ENCODE peak calls at places on chromosomes 4 and X, in ten cellular contexts. M, S, Q, K, P, I, L, D, A and V are unnamed samples.

GRCh38 chr4:173446416-173446815 is 47.5 kb upstream of the SCRG1 start:
- DNase-seq in M (no peak), S (no peak), Q (no peak), K (no peak), P (no peak), I (no peak), L (no peak), D (no peak), A (no peak), V (no peak)

GRCh38 chr4:24024597-24024996 is 134.8 kb upstream of the PPARGC1A start:
- DNase-seq in M (no peak), S (no peak), Q (no peak), K (no peak), P (no peak), I (no peak), L (no peak), D (no peak), A (no peak), V (no peak)

GRCh38 chr4:118282692-118283091 is 70.1 kb downstream of the PRSS12 start:
- DNase-seq in M (no peak), S (no peak), Q (no peak), K (no peak), P (no peak), I (no peak), L (peak), D (no peak), A (no peak), V (no peak)

GRCh38 chr4:183118585-183118984 is 19.5 kb downstream of the WWC2 start:
- DNase-seq in M (no peak), S (no peak), Q (no peak), K (no peak), P (no peak), I (no peak), L (no peak), D (no peak), A (no peak), V (no peak)

GRCh38 chr4:108651068-108651794 is 832 bp downstream of the OSTC start:
- DNase-seq in M (peak), S (no peak), Q (peak), K (peak), P (no peak), I (no peak), L (peak), D (no peak), A (no peak), V (no peak)

GRCh38 chr4:169846396-169846795 is 88.7 kb upstream of the HPF1 start:
- DNase-seq in M (no peak), S (no peak), Q (no peak), K (no peak), P (no peak), I (no peak), L (no peak), D (no peak), A (no peak), V (no peak)

GRCh38 chr4:26105815-26106699 is 192.0 kb downstream of the SMIM20 start:
- DNase-seq in M (no peak), S (no peak), Q (no peak), K (no peak), P (no peak), I (no peak), L (no peak), D (no peak), A (no peak), V (peak)

GRCh38 chr4:6027392-6027791 is 9.2 kb upstream of the C4orf50 start:
- DNase-seq in M (no peak), S (no peak), Q (no peak), K (no peak), P (no peak), I (no peak), L (no peak), D (no peak), A (no peak), V (no peak)

GRCh38 chrX:106932960-106933537 is 12.8 kb downstream of the CLDN2 start:
- DNase-seq in M (no peak), S (no peak), Q (no peak), K (no peak), P (peak), I (no peak), L (no peak), D (no peak), A (no peak), V (no peak)

GRCh38 chr4:56742080-56742871 is 61.2 kb upstream of the HOPX start:
- DNase-seq in M (no peak), S (no peak), Q (no peak), K (no peak), P (no peak), I (no peak), L (no peak), D (no peak), A (no peak), V (no peak)

GRCh38 chr4:111398906-111399330 is 746.3 kb upstream of the FAM241A start:
- DNase-seq in M (no peak), S (no peak), Q (no peak), K (no peak), P (no peak), I (no peak), L (no peak), D (no peak), A (no peak), V (no peak)

GRCh38 chr4:112060212-112060611 is 85.0 kb upstream of the FAM241A start:
- DNase-seq in M (peak), S (no peak), Q (peak), K (no peak), P (no peak), I (no peak), L (peak), D (no peak), A (no peak), V (no peak)

GRCh38 chr4:97498875-97499274 is 644.4 kb downstream of the STPG2 start:
- DNase-seq in M (peak), S (no peak), Q (no peak), K (no peak), P (no peak), I (no peak), L (no peak), D (no peak), A (no peak), V (no peak)
- H3K27ac ChIP-seq in M (peak), S (no peak), Q (peak), K (no peak), P (no peak), I (no peak), L (no peak), D (no peak), A (no peak), V (no peak)

GRCh38 chrX:40083120-40083978 is 14.4 kb downstream of the BCOR start:
- DNase-seq in M (no peak), S (no peak), Q (no peak), K (peak), P (peak), I (no peak), L (no peak), D (no peak), A (no peak), V (no peak)
- TF ChIP-seq EP300 in M (no peak), S (no peak), Q (no peak), K (no peak), P (no peak), I (no peak), L (no peak), D (no peak), A (no peak), V (no peak)

GRCh38 chrX:133574716-133575115 is 159.4 kb upstream of the GPC4 start:
- DNase-seq in M (no peak), S (no peak), Q (no peak), K (no peak), P (no peak), I (no peak), L (no peak), D (no peak), A (no peak), V (no peak)
- H3K27ac ChIP-seq in M (no peak), S (no peak), Q (no peak), K (no peak), P (no peak), I (no peak), L (no peak), D (no peak), A (no peak), V (no peak)

GRCh38 chr4:11134705-11135104 is 294.0 kb downstream of the HS3ST1 start:
- DNase-seq in M (no peak), S (no peak), Q (no peak), K (no peak), P (no peak), I (no peak), L (no peak), D (no peak), A (no peak), V (no peak)

GRCh38 chr4:11133868-11134267 is 294.8 kb downstream of the HS3ST1 start:
- DNase-seq in M (no peak), S (no peak), Q (no peak), K (no peak), P (no peak), I (no peak), L (no peak), D (no peak), A (no peak), V (no peak)

GRCh38 chr4:11132478-11132877 is 296.2 kb downstream of the HS3ST1 start:
- DNase-seq in M (no peak), S (no peak), Q (no peak), K (no peak), P (no peak), I (no peak), L (no peak), D (no peak), A (no peak), V (no peak)

DNA sequence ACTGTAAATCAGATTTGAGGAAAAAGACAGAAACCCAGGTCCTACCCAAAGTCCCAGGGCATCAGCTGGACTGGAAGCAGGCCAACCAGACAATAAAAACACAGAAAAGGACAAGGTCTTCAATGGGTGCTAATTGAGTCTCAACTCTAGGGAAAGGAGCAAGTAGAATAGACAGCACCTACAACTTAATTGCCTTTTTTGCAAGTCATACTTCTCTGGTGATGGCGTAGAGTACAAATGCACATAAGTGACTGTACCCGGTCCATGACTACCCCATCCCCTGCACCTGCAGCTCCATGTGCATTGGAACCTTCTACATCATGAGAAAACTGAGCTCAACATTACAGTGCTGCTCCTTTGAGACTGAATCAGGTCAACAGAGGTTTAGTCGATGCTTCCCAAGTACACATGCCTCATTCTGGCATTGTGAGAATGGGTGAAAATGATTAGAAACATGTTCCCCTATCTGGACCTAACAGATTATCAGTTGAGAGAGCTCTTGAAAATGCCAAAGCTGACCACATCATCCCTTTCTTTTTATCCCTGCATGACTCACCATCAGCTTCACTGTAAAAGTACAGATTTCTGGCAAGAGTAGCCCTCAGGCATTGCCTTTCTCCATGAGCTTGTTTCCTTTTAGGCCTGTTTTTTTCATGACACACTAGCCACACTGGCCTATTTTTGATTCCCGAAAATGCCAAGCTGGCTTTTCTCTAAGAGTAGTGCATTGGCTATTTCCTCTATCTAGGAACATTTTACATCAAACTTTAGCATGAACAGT is 298.3 kb downstream of the HS3ST1 start:
- DNase-seq in M (no peak), S (no peak), Q (no peak), K (no peak), P (no peak), I (no peak), L (no peak), D (no peak), A (no peak), V (no peak)
- TF ChIP-seq EP300 in M (no peak), S (no peak), Q (no peak), K (no peak), P (no peak), I (no peak), L (no peak), D (no peak), A (no peak), V (no peak)

GRCh38 chr4:7854697-7855370 is 84.8 kb downstream of the AFAP1 start:
- DNase-seq in M (no peak), S (no peak), Q (no peak), K (no peak), P (no peak), I (no peak), L (no peak), D (peak), A (peak), V (no peak)

GRCh38 chr4:7853271-7853670 is 86.4 kb downstream of the AFAP1 start:
- DNase-seq in M (no peak), S (no peak), Q (no peak), K (no peak), P (no peak), I (no peak), L (no peak), D (no peak), A (peak), V (no peak)

GRCh38 chr4:7855731-7856130 is 83.9 kb downstream of the AFAP1 start:
- DNase-seq in M (no peak), S (no peak), Q (peak), K (no peak), P (no peak), I (no peak), L (no peak), D (no peak), A (peak), V (no peak)

GRCh38 chr4:7852568-7853185 is 87.0 kb downstream of the AFAP1 start:
- DNase-seq in M (no peak), S (peak), Q (no peak), K (no peak), P (no peak), I (no peak), L (no peak), D (no peak), A (peak), V (no peak)

DNA sequence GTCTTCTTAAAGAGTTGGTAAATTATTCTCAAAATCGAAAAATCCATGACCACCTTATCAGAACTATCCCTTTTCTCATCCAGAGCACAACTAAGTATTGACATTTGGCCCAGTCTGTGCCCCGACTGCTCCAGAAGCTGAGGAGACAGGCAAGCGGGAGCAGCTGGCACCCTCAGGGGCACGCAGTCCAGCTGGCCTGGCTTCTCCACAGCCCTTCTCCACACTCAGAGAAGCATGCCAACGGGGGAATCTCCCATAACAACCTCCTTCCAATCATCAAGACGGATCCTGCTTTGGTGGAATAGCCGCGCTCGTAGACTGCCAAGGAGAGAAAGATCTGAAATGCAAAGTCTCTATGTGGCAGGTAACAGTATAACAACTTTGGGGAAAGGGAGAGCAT is 85.5 kb downstream of the AFAP1 start:
- DNase-seq in M (no peak), S (no peak), Q (no peak), K (no peak), P (no peak), I (no peak), L (no peak), D (no peak), A (peak), V (no peak)
- H3K27ac ChIP-seq in M (peak), S (no peak), Q (peak), K (no peak), P (no peak), I (no peak), L (no peak), D (no peak), A (peak), V (no peak)

GRCh38 chr4:145736241-145736831 is 56.4 kb downstream of the C4orf51 start:
- DNase-seq in M (no peak), S (no peak), Q (no peak), K (no peak), P (peak), I (no peak), L (no peak), D (no peak), A (peak), V (no peak)
- TF ChIP-seq EP300 in M (no peak), S (no peak), Q (no peak), K (no peak), P (no peak), I (no peak), L (no peak), D (no peak), A (peak), V (no peak)

GRCh38 chrX:13360146-13360545 is 40.3 kb upstream of the ATXN3L start:
- DNase-seq in M (no peak), S (no peak), Q (no peak), K (no peak), P (no peak), I (no peak), L (no peak), D (no peak), A (no peak), V (no peak)

DNA sequence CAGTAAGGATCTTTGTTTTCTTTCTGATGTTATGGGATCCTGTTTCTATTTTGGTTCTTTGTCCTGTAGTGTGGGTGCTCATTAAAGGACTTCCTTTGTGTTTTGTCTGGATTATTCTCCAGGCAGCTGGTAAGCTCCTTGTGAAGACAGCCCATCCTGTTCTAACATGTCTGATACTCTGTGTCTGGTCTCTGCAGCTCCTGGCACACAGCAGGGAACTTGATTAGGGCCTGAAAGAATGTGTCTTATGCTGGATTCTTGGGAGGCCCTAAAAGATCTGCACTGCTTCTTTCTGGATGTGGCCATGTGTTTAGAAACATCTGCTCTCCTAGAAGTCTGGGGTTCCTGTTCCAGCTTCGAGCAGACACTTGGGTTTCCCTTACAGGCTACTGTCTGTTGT is 38.1 kb upstream of the ATXN3L start:
- DNase-seq in M (no peak), S (no peak), Q (no peak), K (no peak), P (no peak), I (no peak), L (no peak), D (no peak), A (no peak), V (no peak)
- H3K27ac ChIP-seq in M (peak), S (no peak), Q (peak), K (no peak), P (no peak), I (no peak), L (no peak), D (no peak), A (no peak), V (no peak)

GRCh38 chr4:127782025-127782274 is 172 bp upstream of the HSPA4L start:
- DNase-seq in M (peak), S (peak), Q (peak), K (peak), P (peak), I (no peak), L (no peak), D (peak), A (no peak), V (no peak)
- TF ChIP-seq EP300 in M (no peak), S (no peak), Q (peak), K (peak), P (no peak), I (no peak), L (no peak), D (no peak), A (no peak), V (no peak)

GRCh38 chrX:37786666-37787337 is 6.9 kb downstream of the CYBB start:
- DNase-seq in M (no peak), S (no peak), Q (no peak), K (no peak), P (no peak), I (no peak), L (no peak), D (peak), A (no peak), V (no peak)

GRCh38 chrX:37783284-37783683 is 3.4 kb downstream of the CYBB start:
- DNase-seq in M (no peak), S (no peak), Q (no peak), K (no peak), P (no peak), I (no peak), L (no peak), D (no peak), A (no peak), V (no peak)

GRCh38 chrX:37787353-37787869 is 7.6 kb downstream of the CYBB start:
- DNase-seq in M (no peak), S (no peak), Q (no peak), K (no peak), P (no peak), I (no peak), L (no peak), D (no peak), A (no peak), V (no peak)

GRCh38 chrX:37781808-37782207 is 1.9 kb downstream of the CYBB start:
- DNase-seq in M (no peak), S (no peak), Q (no peak), K (no peak), P (no peak), I (no peak), L (no peak), D (no peak), A (no peak), V (no peak)

DNA sequence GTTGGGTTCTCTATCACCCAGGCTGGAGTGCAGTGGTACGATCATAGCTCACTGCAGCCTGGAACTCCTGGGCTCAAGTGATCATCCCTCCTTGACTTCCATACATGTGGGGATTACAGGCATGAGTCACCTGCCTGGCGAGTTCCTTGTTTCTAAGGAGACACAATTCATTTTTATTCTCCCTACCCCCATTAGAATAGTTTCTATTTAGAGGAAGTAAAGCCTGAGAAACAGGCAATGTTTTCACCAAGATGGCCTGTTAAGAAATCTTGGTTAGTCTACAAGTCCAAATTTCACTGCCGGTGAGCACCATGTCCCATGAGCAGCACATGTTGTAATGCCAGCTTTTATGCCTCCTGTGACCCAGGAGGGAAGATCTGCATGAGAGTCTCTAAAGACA is 5.7 kb downstream of the CYBB start:
- DNase-seq in M (no peak), S (no peak), Q (no peak), K (no peak), P (no peak), I (no peak), L (no peak), D (no peak), A (no peak), V (no peak)
- H3K27ac ChIP-seq in M (no peak), S (no peak), Q (no peak), K (no peak), P (no peak), I (no peak), L (no peak), D (peak), A (no peak), V (no peak)